ENCODE peak calls at places on chromosomes 6 and 20, in five cellular contexts. Y is cardiac muscle cell; E is fibroblast of villous mesenchyme; S is mucosa of descending colon; J is stimulated activated CD4-positive, alpha-beta T cell treated with anti-CD3 and anti-CD28 coated beads, Interleukin-1b, Interleukin-23, amount 100 ng/mL, for 4 hours. W is an unnamed sample.
A peak's percentile ranks its signal among the peaks of the same experiment; 100 is the strongest.

GRCh38 chr6:146184701-146185100 is 155.8 kb downstream of the GRM1 start:
- DNase-seq in S (no peak), Y (no peak), J (no peak), E (no peak), W (no peak)

GRCh38 chr6:158758941-158759479 is 60.2 kb downstream of the EZR start:
- DNase-seq in S (no peak), E (no peak), J (no peak), Y (no peak), W (no peak)

GRCh38 chr20:24160563-24161355 is 172.2 kb upstream of the GGTLC1 start:
- DNase-seq in Y (peak; percentile 79), S (peak; percentile 61), E (peak; percentile 21), J (no peak), W (peak; percentile 56)

GRCh38 chr20:1338801-1339200 is 9.9 kb upstream of the SDCBP2 start:
- DNase-seq in Y (no peak), E (no peak), S (no peak), J (no peak), W (no peak)

GRCh38 chr20:40331699-40332098 is 357.3 kb downstream of the MAFB start:
- DNase-seq in E (no peak), J (no peak), Y (no peak), S (peak; percentile 35), W (peak; percentile 12)

GRCh38 chr6:35419431-35419830 is 32.7 kb upstream of the FANCE start:
- DNase-seq in Y (peak; percentile 74), S (no peak), J (no peak), E (peak; percentile 78), W (no peak)

GRCh38 chr6:67459556-67459955 is 1175.5 kb upstream of the ADGRB3 start:
- DNase-seq in E (no peak), Y (no peak), J (no peak), S (no peak), W (no peak)

GRCh38 chr20:39885975-39886649 is 802.9 kb downstream of the MAFB start:
- DNase-seq in S (peak; percentile 41), Y (peak; percentile 78), J (no peak), E (peak; percentile 77), W (peak; percentile 56)

GRCh38 chr20:62149532-62150235 is 6.1 kb downstream of the SS18L1 start:
- DNase-seq in S (no peak), E (no peak), Y (peak; percentile 24), J (no peak), W (no peak)

GRCh38 chr20:47509685-47510084 is 8.0 kb downstream of the NCOA3 start:
- DNase-seq in Y (no peak), E (no peak), J (no peak), S (no peak), W (no peak)

GRCh38 chr20:9149796-9150195 is 80.9 kb downstream of the PLCB4 start:
- DNase-seq in J (no peak), S (no peak), E (no peak), Y (no peak), W (no peak)

GRCh38 chr20:44897133-44897532 is 11.6 kb downstream of the YWHAB start:
- DNase-seq in Y (no peak), J (no peak), E (no peak), S (no peak), W (no peak)

GRCh38 chr6:127376685-127377084 is 33.3 kb upstream of the ECHDC1 start:
- DNase-seq in J (no peak), S (no peak), E (peak; percentile 2), Y (no peak), W (no peak)

GRCh38 chr6:1472643-1473042 is 83.3 kb downstream of the FOXF2 start:
- DNase-seq in J (no peak), Y (no peak), S (no peak), E (no peak), W (no peak)

GRCh38 chr6:79546186-79546585 is 9.0 kb upstream of the LCA5 start:
- DNase-seq in J (no peak), S (no peak), Y (peak; percentile 43), E (peak; percentile 30), W (no peak)

GRCh38 chr20:19947611-19948264 is 69.4 kb upstream of the NAA20 start:
- DNase-seq in J (no peak), S (no peak), E (peak; percentile 88), Y (peak; percentile 76), W (peak; percentile 89)

GRCh38 chr20:444862-445426 is 17.4 kb downstream of the TBC1D20 start:
- DNase-seq in E (peak; percentile 74), J (no peak), Y (no peak), S (no peak), W (no peak)

GRCh38 chr6:92559002-92559401 is 860.4 kb downstream of the EPHA7 start:
- DNase-seq in S (no peak), E (peak; percentile 37), J (no peak), Y (no peak), W (no peak)

GRCh38 chr6:43129434-43130194 is 41.5 kb upstream of the SRF start:
- DNase-seq in S (peak; percentile 76), J (no peak), E (peak; percentile 45), Y (peak; percentile 50), W (no peak)

GRCh38 chr20:22582386-22582959 is 1.9 kb downstream of the FOXA2 start:
- DNase-seq in E (no peak), S (no peak), J (no peak), Y (no peak), W (peak; percentile 33)